ENCODE peak calls at places on chromosomes 5 and 9, in eight cellular contexts. L is Calu3, C is mesothelial cell of epicardium, J is GM06990, V is heart right ventricle, X is dorsolateral prefrontal cortex, A is breast epithelium, N is AG04450. Y is an unnamed sample.

GRCh38 chr5:87233122-87233521 is 34.6 kb upstream of the RASA1 start:
- DNase-seq in A (no peak), V (no peak), L (no peak), X (no peak), N (no peak), J (no peak), C (no peak), Y (no peak)

GRCh38 chr9:100098241-100098886 is 436 bp downstream of the ERP44 start:
- DNase-seq in L (peak), J (no peak), C (peak), V (peak), N (peak), A (no peak), X (peak), Y (peak)

GRCh38 chr5:37720550-37720952 is 119.3 kb downstream of the GDNF start:
- DNase-seq in A (no peak), C (no peak), V (no peak), J (no peak), L (no peak), X (no peak), N (no peak), Y (no peak)

GRCh38 chr9:72149231-72149975 is at the start of gene GDA:
- DNase-seq in V (no peak), J (peak), C (peak), X (peak), N (no peak), L (peak), A (no peak), Y (no peak)

GRCh38 chr5:72441861-72442540 is 65.2 kb downstream of the ZNF366 start:
- DNase-seq in N (peak), L (no peak), X (no peak), V (no peak), C (no peak), A (no peak), J (no peak), Y (no peak)

GRCh38 chr5:116947691-116948528 is 373.3 kb upstream of the SEMA6A start:
- DNase-seq in C (no peak), X (no peak), V (peak), L (peak), J (peak), N (no peak), A (peak), Y (peak)

GRCh38 chr5:54792611-54793404 is 192.6 kb downstream of the ESM1 start:
- DNase-seq in A (no peak), C (no peak), N (no peak), X (no peak), J (no peak), L (no peak), V (no peak), Y (no peak)

GRCh38 chr9:26326473-26327044 is 566.0 kb downstream of the CAAP1 start:
- DNase-seq in N (peak), V (peak), A (no peak), L (peak), X (no peak), C (no peak), J (no peak), Y (no peak)

GRCh38 chr9:3963266-3964019 is 336.4 kb downstream of the GLIS3 start:
- DNase-seq in J (no peak), V (peak), C (no peak), L (no peak), A (no peak), N (peak), X (no peak), Y (no peak)

GRCh38 chr9:3992924-3993323 is 306.9 kb downstream of the GLIS3 start:
- DNase-seq in A (no peak), J (no peak), L (no peak), V (no peak), X (no peak), N (peak), C (no peak), Y (no peak)

GRCh38 chr9:111728617-111729366 is 65.9 kb downstream of the SHOC1 start:
- DNase-seq in A (no peak), J (no peak), L (no peak), X (no peak), C (no peak), V (no peak), N (peak), Y (no peak)

GRCh38 chr5:14267166-14267838 is 124.2 kb downstream of the TRIO start:
- DNase-seq in X (no peak), C (no peak), V (no peak), A (no peak), J (no peak), L (no peak), N (no peak), Y (no peak)

GRCh38 chr5:72210913-72211670 is 103.8 kb downstream of the MAP1B start:
- DNase-seq in J (no peak), V (peak), C (no peak), X (peak), L (peak), A (peak), N (peak), Y (no peak)

GRCh38 chr5:73948720-73949119 is 322.7 kb downstream of the ARHGEF28 start:
- DNase-seq in J (no peak), L (no peak), A (no peak), N (no peak), V (peak), X (no peak), C (no peak), Y (no peak)

GRCh38 chr5:117547192-117547591 is 972.6 kb upstream of the SEMA6A start:
- DNase-seq in A (no peak), C (no peak), X (no peak), V (no peak), J (no peak), L (no peak), N (no peak), Y (no peak)

GRCh38 chr5:106127985-106128384 is 1542.8 kb downstream of the EFNA5 start:
- DNase-seq in V (no peak), C (no peak), L (no peak), X (no peak), A (no peak), N (no peak), J (peak), Y (no peak)

GRCh38 chr5:156584856-156585255 is 257.9 kb downstream of the SGCD start:
- DNase-seq in V (no peak), X (no peak), A (no peak), L (no peak), J (no peak), N (no peak), C (no peak), Y (no peak)

GRCh38 chr9:133252301-133252776 is 22.7 kb downstream of the ABO start:
- DNase-seq in L (peak), V (no peak), C (no peak), N (no peak), X (no peak), J (no peak), A (no peak), Y (no peak)

GRCh38 chr5:5297432-5298067 is 124.9 kb upstream of the ICE1 start:
- DNase-seq in A (no peak), N (no peak), V (no peak), J (no peak), X (peak), C (no peak), L (no peak), Y (no peak)

GRCh38 chr5:145825751-145826180 is 9.4 kb downstream of the PRELID2 start:
- DNase-seq in C (no peak), J (no peak), N (no peak), L (peak), A (no peak), V (no peak), X (no peak), Y (no peak)

GRCh38 chr9:8356406-8356805 is 556.8 kb upstream of the DMAC1 start:
- DNase-seq in N (no peak), J (no peak), L (no peak), A (no peak), C (no peak), X (no peak), V (no peak), Y (no peak)

GRCh38 chr9:124954255-124954654 is 13.4 kb upstream of the GOLGA1 start:
- DNase-seq in C (no peak), J (no peak), X (no peak), V (no peak), L (no peak), N (no peak), A (no peak), Y (no peak)

GRCh38 chr9:111807197-111807596 is 12.5 kb upstream of the SHOC1 start:
- DNase-seq in J (no peak), V (no peak), N (no peak), X (no peak), A (no peak), C (no peak), L (no peak), Y (no peak)

GRCh38 chr9:127987103-127987614 is 6.4 kb upstream of the EEIG1 start:
- DNase-seq in J (no peak), L (peak), C (no peak), V (peak), A (peak), X (peak), N (no peak), Y (no peak)

GRCh38 chr5:170603578-170604565 is 100.1 kb downstream of the KCNIP1 start:
- DNase-seq in N (no peak), A (no peak), L (peak), X (no peak), J (no peak), V (peak), C (peak), Y (no peak)

GRCh38 chr9:99823392-99824377 is 2.0 kb downstream of the NR4A3 start:
- DNase-seq in N (no peak), C (no peak), L (no peak), X (no peak), A (no peak), V (peak), J (peak), Y (peak)

GRCh38 chr5:6721442-6721841 is 8.2 kb downstream of the TENT4A start:
- DNase-seq in A (peak), L (no peak), J (no peak), C (no peak), X (no peak), N (no peak), V (no peak), Y (no peak)

GRCh38 chr5:82931110-82931509 is 146.1 kb downstream of the TMEM167A start:
- DNase-seq in C (no peak), N (no peak), A (no peak), V (no peak), L (no peak), X (no peak), J (no peak), Y (no peak)

GRCh38 chr9:98810106-98810840 is 2.8 kb downstream of the GALNT12 start:
- DNase-seq in L (no peak), V (no peak), C (no peak), N (no peak), X (no peak), A (no peak), J (no peak), Y (no peak)

GRCh38 chr5:52987711-52988329 is 1.3 kb upstream of the ITGA2 start:
- DNase-seq in N (no peak), X (no peak), C (no peak), V (no peak), J (no peak), A (no peak), L (peak), Y (no peak)

GRCh38 chr5:6760636-6761035 is 47.4 kb downstream of the TENT4A start:
- DNase-seq in V (no peak), L (no peak), J (no peak), X (no peak), C (no peak), A (no peak), N (no peak), Y (no peak)

GRCh38 chr5:131151216-131151615 is 13.8 kb downstream of the HINT1 start:
- DNase-seq in L (no peak), J (no peak), C (no peak), X (no peak), V (no peak), A (no peak), N (no peak), Y (no peak)

GRCh38 chr9:90722116-90722515 is 79.5 kb upstream of the DIRAS2 start:
- DNase-seq in L (no peak), V (no peak), A (no peak), N (no peak), X (no peak), J (no peak), C (no peak), Y (no peak)

GRCh38 chr5:157867736-157868135 is 8.8 kb upstream of the CLINT1 start:
- DNase-seq in C (no peak), V (no peak), J (no peak), N (no peak), A (no peak), X (no peak), L (no peak), Y (no peak)

GRCh38 chr5:112479418-112479817 is 60.3 kb upstream of the EPB41L4A start:
- DNase-seq in N (peak), A (no peak), L (peak), J (no peak), X (no peak), V (no peak), C (no peak), Y (no peak)

GRCh38 chr9:85427749-85428148 is 314.0 kb downstream of the AGTPBP1 start:
- DNase-seq in V (no peak), L (no peak), C (no peak), A (no peak), X (no peak), J (no peak), N (no peak), Y (no peak)

GRCh38 chr5:126508962-126509279 is 85.7 kb downstream of the GRAMD2B start:
- DNase-seq in L (no peak), J (no peak), A (no peak), C (no peak), N (no peak), X (no peak), V (no peak), Y (no peak)

GRCh38 chr9:137310190-137311052 is 8.3 kb upstream of the NRARP start:
- DNase-seq in L (peak), X (no peak), A (peak), N (no peak), J (peak), V (no peak), C (no peak), Y (no peak)

GRCh38 chr5:55037046-55037771 is 13.2 kb downstream of the GZMK start:
- DNase-seq in J (peak), A (no peak), X (no peak), L (no peak), V (no peak), C (no peak), N (no peak), Y (no peak)

GRCh38 chr5:143402464-143403356 is 776 bp downstream of the NR3C1 start:
- DNase-seq in L (peak), N (no peak), V (peak), A (peak), X (peak), J (peak), C (peak), Y (peak)
- TF ChIP-seq CTCF in L (no peak), N (no peak), V (no peak), A (no peak), X (no peak), J (peak), C (no peak), Y (no peak)

GRCh38 chr9:104177003-104177611 is 83.0 kb downstream of the SMC2 start:
- DNase-seq in V (no peak), X (no peak), N (no peak), J (no peak), A (no peak), C (no peak), L (no peak), Y (no peak)
- TF ChIP-seq CTCF in V (peak), X (no peak), N (no peak), J (peak), A (no peak), C (no peak), L (no peak), Y (no peak)

DNA sequence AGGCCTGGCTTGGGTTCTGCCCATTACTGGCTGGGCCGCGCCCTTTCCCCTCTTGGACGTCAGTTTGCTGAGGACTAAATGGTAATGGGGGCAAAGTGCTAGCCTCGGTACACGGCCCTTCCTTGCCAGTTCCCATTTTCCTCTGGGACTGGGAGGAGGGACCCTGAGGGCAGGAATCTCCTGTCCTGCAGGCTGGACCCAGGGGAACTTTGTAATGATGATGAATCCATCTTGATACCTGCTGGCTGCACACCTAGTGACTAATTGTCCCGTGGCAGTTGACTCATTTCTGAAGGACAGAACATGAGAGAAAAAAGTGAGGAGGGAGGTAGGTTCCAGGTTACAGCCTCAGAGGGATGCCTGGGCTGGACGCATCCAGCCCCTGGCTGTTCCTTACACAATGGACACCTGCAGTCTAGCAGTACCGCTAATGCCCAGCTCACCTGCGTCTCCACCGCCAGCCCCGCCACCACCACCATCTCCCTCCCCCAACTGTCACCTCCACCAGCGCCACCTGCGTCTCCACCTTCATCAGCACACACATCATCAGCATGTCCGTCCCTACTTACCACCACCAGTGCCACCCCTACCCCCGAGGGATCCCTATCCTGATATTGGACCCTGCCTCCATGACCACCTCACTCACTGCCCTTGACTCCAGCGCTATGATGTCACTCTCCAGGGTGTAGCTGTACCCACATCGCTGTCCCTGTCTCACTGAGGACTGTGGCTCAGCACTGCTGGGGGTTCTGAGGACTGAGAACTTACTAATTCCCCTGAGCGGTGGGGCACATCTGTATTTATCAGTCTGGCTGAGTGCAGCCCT is 4.3 kb downstream of the CDHR2 start:
- DNase-seq in X (no peak), C (no peak), V (no peak), J (no peak), L (peak), N (no peak), A (no peak), Y (no peak)
- TF ChIP-seq CTCF in X (no peak), C (no peak), V (no peak), J (no peak), L (no peak), N (no peak), A (no peak), Y (no peak)

DNA sequence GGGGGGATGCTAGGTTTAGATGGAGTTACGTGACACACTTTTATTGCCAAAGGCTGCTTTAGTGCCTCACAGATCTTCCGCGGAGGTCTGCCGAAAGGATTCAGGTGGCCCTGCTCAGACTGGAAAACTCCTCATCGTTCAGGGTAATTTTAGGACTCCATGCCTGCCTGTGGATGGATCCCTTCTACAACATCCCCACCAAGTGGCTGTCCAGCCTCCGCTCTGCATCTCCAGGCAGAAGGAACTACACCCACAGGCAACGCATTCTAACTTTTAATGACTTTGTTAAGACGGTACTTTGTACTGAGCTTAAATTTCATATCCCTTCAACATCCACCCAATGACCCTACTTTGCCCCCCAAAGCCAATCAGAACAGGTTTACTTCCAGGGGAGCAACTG is 29.4 kb downstream of the ATPSCKMT start:
- DNase-seq in N (no peak), C (no peak), A (no peak), V (no peak), X (peak), L (no peak), J (no peak), Y (no peak)
- TF ChIP-seq CTCF in N (no peak), C (no peak), A (no peak), V (peak), X (no peak), L (no peak), J (no peak), Y (no peak)

GRCh38 chr9:130939405-130939941 is 426 bp upstream of the FIBCD1 start:
- DNase-seq in X (no peak), L (no peak), V (no peak), C (no peak), N (no peak), A (no peak), J (no peak), Y (no peak)
- TF ChIP-seq CTCF in X (no peak), L (no peak), V (peak), C (no peak), N (no peak), A (no peak), J (no peak), Y (no peak)

GRCh38 chr5:35442916-35443639 is 174.6 kb upstream of the SPEF2 start:
- DNase-seq in L (no peak), C (no peak), A (no peak), X (no peak), N (no peak), V (no peak), J (no peak), Y (no peak)

GRCh38 chr5:35440409-35440808 is 177.3 kb upstream of the SPEF2 start:
- DNase-seq in L (no peak), C (no peak), V (no peak), A (no peak), X (no peak), J (no peak), N (no peak), Y (no peak)

GRCh38 chr5:35438786-35439185 is 178.9 kb upstream of the SPEF2 start:
- DNase-seq in C (no peak), L (no peak), N (no peak), A (no peak), J (no peak), X (no peak), V (no peak), Y (no peak)

GRCh38 chr5:35438288-35438687 is 179.4 kb upstream of the SPEF2 start:
- DNase-seq in V (no peak), X (no peak), A (no peak), N (no peak), L (no peak), C (no peak), J (no peak), Y (no peak)

GRCh38 chr5:35443803-35444595 is 173.7 kb upstream of the SPEF2 start:
- DNase-seq in C (no peak), L (no peak), N (no peak), A (no peak), X (no peak), J (no peak), V (no peak), Y (no peak)
- TF ChIP-seq CTCF in C (no peak), L (no peak), N (no peak), A (no peak), X (no peak), J (peak), V (no peak), Y (no peak)

GRCh38 chr5:85428426-85428934 is 1043.8 kb upstream of the EDIL3 start:
- DNase-seq in A (no peak), L (no peak), C (no peak), V (no peak), X (no peak), J (no peak), N (no peak), Y (no peak)
- TF ChIP-seq CTCF in A (no peak), L (no peak), C (no peak), V (no peak), X (no peak), J (no peak), N (no peak), Y (no peak)

DNA sequence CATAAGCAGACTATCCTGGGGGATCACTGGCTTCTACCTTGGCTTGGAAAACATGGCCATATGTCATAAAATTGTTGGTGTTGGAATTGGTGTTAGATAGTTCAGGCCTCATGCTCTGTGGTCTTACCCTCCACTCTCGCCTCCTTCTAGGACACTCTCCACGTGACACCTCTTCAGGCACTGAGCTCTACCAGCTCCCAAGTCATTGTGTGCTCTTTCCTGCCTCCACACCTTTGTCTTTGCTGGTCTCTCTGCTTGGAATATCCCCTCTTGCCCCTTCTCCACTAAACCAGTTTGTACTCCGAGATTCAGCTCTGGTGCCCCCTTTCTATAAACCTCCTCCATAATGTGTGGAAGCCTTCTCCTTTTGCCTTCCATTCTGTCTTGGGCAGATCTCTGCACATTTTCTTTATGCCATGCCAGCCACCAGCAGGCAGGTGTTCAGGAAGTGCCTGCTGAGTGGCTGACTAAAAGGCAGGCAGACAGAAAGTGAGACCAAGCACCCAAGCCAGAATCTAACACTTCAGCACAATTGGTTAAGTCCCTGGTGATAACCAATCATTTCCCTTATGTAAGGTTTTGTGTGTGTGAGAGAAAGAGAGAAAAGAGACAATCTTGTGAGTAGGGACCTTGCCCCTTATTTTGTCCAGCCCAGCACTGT is 37.7 kb downstream of the SAR1B start:
- DNase-seq in J (no peak), V (no peak), N (no peak), L (no peak), X (no peak), A (no peak), C (no peak), Y (no peak)
- TF ChIP-seq CTCF in J (no peak), V (no peak), N (no peak), L (no peak), X (no peak), A (no peak), C (no peak), Y (no peak)

Y was measured in activated B cell treated with CpG ODN at 0.5 μM for 24 hours.